ENCODE peak calls at places on chromosome 7, in six cellular contexts. A is IMR-90, R is H1, W is H9, P is mesenchymal stem cell, D is neuronal stem cell. L is an unnamed sample. For H3K4me1, the result is how much of the 10 kb centered on the place peaks cover.

GRCh38 chr7:28160551-28160991 is 20.0 kb downstream of the JAZF1 start:
- DNase-seq in A (peak), R (no peak), W (no peak), P (peak), D (no peak), L (peak)

GRCh38 chr7:117830422-117830954 is 42.8 kb downstream of the CTTNBP2 start:
- DNase-seq in A (no peak), R (no peak), W (no peak), P (peak), D (no peak), L (no peak)

GRCh38 chr7:141697211-141697871 is 4.6 kb downstream of the DENND11 start:
- DNase-seq in A (peak), R (no peak), W (no peak), P (peak), D (no peak), L (peak)

GRCh38 chr7:131865911-131866310 is 309.5 kb upstream of the PODXL start:
- DNase-seq in A (no peak), R (no peak), W (no peak), P (no peak), D (no peak), L (no peak)

GRCh38 chr7:28703054-28703765 is 254.9 kb downstream of the TRIL start:
- DNase-seq in A (no peak), R (no peak), W (no peak), P (no peak), D (no peak), L (no peak)

GRCh38 chr7:158863611-158864506 is 7.5 kb downstream of the DYNC2I1 start:
- DNase-seq in A (peak), R (no peak), W (no peak), P (peak), D (no peak), L (peak)

GRCh38 chr7:80147543-80148376 is 13.1 kb downstream of the GNAI1 start:
- DNase-seq in A (peak), R (no peak), W (no peak), P (peak), D (no peak), L (no peak)

GRCh38 chr7:151623766-151624165 is 104.1 kb upstream of the RHEB start:
- DNase-seq in A (peak), R (no peak), W (no peak), P (no peak), D (no peak), L (no peak)

DNA sequence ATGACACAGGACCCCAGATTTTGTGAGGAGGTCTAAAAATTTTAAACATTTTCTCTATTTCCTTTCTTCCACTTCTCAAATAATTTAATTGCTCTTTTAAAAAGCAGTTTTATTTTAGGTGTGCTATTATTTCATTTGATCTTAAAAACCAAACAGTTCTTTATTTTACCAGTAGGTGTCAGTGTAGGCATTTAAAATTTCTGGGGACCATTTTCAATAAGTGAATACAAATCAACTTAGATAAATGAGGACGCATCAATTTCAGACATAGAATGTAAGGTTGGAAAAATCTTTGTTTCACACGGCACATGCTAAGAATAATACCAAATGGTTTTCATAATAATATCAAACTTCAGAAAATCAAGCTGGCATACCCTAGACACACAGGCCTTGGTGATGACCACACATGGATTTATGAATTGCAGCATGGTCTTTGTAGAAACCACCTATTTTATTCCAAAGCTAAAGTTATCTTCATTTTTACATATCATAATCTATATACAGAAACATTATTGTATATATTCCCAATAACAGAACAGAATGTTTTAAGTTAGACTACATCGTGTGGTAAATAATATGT is 127.6 kb upstream of the SLC26A5 start:
- DNase-seq in A (peak), R (no peak), W (no peak), P (peak), D (peak), L (peak)
- H2BK15ac ChIP-seq in A (peak), R (no peak), W (no peak), P (no peak), D (no peak), L (no peak)

GRCh38 chr7:55129409-55130078 is 110.7 kb downstream of the EGFR start:
- DNase-seq in A (peak), R (no peak), W (no peak), P (peak), D (no peak), L (peak)
- H3K9ac ChIP-seq in A (peak), R (no peak), W (no peak), P (peak), D (no peak), L (no peak)

GRCh38 chr7:41886906-41887311 is 184.0 kb upstream of the INHBA start:
- DNase-seq in A (peak), R (no peak), W (peak), P (peak), D (no peak), L (peak)
- H3K4me1 ChIP-seq in A (under half), R (under half), W (under half), P (under half), D (under half), L (under half)

GRCh38 chr7:107599262-107599661 is 19.2 kb downstream of the BCAP29 start:
- DNase-seq in A (no peak), R (no peak), W (no peak), P (no peak), D (no peak), L (no peak)

GRCh38 chr7:107594961-107595737 is 15.1 kb downstream of the BCAP29 start:
- DNase-seq in A (peak), R (no peak), W (no peak), P (peak), D (no peak), L (peak)

GRCh38 chr7:107597953-107598352 is 17.9 kb downstream of the BCAP29 start:
- DNase-seq in A (no peak), R (no peak), W (no peak), P (no peak), D (no peak), L (no peak)

GRCh38 chr7:107597582-107597916 is 17.5 kb downstream of the BCAP29 start:
- DNase-seq in A (no peak), R (no peak), W (no peak), P (no peak), D (no peak), L (no peak)

GRCh38 chr7:107596881-107597581 is 17.0 kb downstream of the BCAP29 start:
- DNase-seq in A (no peak), R (no peak), W (no peak), P (peak), D (no peak), L (peak)
- H2BK15ac ChIP-seq in A (peak), R (no peak), W (no peak), P (no peak), D (no peak), L (no peak)

GRCh38 chr7:94908204-94909022 is 1.0 kb downstream of the PPP1R9A start:
- DNase-seq in A (no peak), R (peak), W (peak), P (peak), D (peak), L (peak)
- H3K9ac ChIP-seq in A (no peak), R (peak), W (peak), P (peak), D (peak), L (peak)

DNA sequence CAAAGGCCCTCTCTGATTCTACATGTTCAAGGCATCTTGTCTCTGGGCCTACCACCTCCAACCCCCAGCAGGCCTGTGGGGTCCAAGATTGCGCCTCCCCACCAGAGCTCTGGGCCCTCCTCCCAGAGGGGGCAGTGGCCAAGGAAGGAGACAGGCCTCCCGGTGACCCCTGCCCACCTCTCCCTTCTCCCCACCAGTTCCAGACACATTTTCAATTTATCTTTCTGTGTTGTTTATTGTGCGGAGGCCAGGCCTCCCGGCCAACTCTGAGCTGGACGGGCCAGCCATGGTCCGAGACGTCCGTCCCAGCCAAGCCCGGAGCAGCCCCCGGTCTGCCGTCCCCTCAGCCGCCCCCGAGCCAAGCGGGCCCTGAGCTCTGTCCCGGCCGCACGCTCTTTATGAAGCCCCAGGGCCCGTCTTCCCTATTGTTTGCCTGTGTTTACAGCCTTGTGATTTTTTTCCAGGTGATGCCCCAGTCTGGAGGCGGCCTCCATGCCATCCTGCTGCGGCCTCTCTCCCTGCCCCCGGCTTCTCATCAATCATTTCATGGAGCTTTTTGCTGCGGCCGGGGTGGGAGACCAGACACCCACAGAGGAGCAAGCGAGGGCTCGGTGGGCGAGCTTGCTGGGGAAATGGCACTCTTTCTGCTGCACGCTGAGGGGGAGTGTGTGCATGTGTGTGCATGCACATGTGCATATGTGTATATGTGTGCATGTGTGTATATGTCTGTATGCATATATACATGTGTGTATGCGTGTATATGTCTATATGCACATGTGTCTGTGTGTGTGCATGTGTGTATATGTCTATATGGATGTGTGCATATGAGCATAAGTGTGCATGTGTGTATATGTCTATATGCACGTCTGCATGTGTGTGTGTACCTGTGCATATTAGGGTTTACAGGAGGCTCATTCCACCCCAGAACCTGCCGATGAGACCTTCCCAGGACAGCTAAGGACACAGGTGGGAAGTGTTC is 52.7 kb upstream of the ELN start:
- DNase-seq in A (no peak), R (no peak), W (no peak), P (no peak), D (no peak), L (no peak)
- H3K4me1 ChIP-seq in A (under half), R (under half), W (under half), P (under half), D (under half), L (under half)

DNA sequence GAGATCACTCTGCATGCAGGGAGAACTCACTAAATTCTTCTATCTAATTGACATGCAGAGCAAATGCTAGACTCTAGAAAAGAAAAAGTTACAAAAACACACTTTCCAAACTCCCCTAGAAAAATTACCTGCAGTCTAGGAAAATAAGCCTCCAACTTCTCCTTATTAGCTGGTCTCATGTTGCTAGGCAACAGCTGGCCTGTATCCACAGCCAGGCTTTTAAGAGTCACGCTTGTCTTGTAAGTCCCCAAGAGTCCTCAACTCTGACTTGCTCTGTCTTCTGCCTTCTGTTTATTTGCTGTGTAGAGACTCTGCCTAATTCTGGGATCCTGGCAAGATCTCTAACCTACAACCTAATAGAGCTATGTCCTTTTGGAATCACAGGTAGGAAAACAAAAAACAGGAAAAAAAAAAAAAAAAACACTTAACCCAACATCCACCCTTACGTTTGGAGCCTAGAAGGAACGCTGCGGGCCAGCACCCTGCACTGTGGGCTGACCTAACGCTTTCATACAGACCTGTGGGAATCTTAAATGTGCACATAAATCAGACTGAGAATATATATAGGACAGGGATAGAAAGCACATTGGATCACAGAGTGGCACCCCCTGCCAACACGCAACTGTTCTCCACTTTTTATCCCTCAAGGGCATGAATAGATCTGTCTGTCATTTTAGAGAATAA is 117.0 kb upstream of the PTPRZ1 start:
- DNase-seq in A (no peak), R (no peak), W (peak), P (no peak), D (peak), L (peak)
- H2BK15ac ChIP-seq in A (no peak), R (no peak), W (no peak), P (no peak), D (no peak), L (no peak)

GRCh38 chr7:23014681-23015080 is 751 bp upstream of the HYCC1 start:
- DNase-seq in A (no peak), R (no peak), W (no peak), P (no peak), D (no peak), L (no peak)

GRCh38 chr7:23012797-23013714 is 874 bp downstream of the HYCC1 start:
- DNase-seq in A (no peak), R (peak), W (peak), P (peak), D (peak), L (peak)

GRCh38 chr7:23011222-23011924 is 2.6 kb downstream of the HYCC1 start:
- DNase-seq in A (no peak), R (no peak), W (no peak), P (no peak), D (no peak), L (no peak)

GRCh38 chr7:23013715-23014649 is at the start of gene HYCC1:
- DNase-seq in A (peak), R (peak), W (peak), P (peak), D (peak), L (peak)

DNA sequence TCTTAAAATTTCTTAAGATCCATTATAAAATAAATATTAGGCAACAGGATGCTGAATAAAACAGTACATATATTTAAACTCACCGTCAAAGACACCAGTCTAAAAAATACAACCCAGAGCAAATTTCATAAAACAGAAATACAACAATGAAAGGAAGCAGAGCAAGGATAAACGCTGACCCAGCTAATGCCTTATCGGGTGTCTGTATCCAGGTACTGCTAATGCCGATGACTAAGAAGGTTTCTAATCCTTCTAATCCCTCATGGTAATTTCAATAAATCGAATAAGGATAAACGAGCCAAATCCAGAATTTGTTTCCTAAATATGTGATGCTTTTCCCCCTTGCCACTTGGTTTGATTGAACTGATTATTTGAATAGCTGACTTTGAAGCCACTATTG is 1.7 kb downstream of the HYCC1 start:
- DNase-seq in A (no peak), R (no peak), W (no peak), P (no peak), D (no peak), L (no peak)
- H3K9ac ChIP-seq in A (peak), R (no peak), W (no peak), P (peak), D (no peak), L (peak)

GRCh38 chr7:51084121-51084520 is 232.5 kb downstream of the COBL start:
- DNase-seq in A (no peak), R (no peak), W (no peak), P (no peak), D (no peak), L (no peak)

GRCh38 chr7:51085034-51085692 is 231.4 kb downstream of the COBL start:
- DNase-seq in A (no peak), R (no peak), W (no peak), P (no peak), D (no peak), L (no peak)

GRCh38 chr7:51082096-51082840 is 234.3 kb downstream of the COBL start:
- DNase-seq in A (no peak), R (no peak), W (no peak), P (no peak), D (no peak), L (no peak)

GRCh38 chr7:51081270-51081890 is 235.2 kb downstream of the COBL start:
- DNase-seq in A (no peak), R (no peak), W (no peak), P (no peak), D (no peak), L (no peak)

DNA sequence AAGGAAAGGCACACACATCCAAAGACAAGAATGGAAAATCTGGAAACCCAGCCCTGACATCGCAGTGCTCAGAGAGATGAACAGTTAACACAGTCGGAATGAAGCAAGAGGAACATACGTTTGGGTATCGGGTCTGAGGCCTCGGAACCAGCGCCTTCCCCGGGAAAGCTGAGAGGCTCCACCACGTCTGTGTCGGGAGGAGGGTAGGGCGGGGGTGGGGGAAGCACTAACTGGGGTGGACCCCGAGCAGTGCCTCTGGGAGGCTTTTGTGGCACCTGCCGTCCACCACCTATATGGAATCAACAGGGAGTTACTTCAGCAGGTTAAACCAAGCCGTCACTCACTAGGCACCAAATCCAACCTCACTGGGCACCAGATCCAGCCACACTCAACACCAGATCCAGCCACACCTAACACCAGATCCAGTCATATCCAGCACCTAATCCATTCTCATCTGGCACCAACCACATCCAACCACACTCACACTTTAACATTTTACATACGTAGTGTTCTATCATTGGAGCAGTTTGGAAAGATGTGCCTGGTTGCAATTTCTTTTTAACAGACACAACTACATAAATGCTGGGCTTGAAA is 233.6 kb downstream of the COBL start:
- DNase-seq in A (no peak), R (no peak), W (no peak), P (no peak), D (no peak), L (no peak)
- H3K4me1 ChIP-seq in A (under half), R (under half), W (under half), P (under half), D (under half), L (under half)

GRCh38 chr7:44636041-44636580 is 29.7 kb downstream of the OGDH start:
- DNase-seq in A (no peak), R (no peak), W (no peak), P (no peak), D (no peak), L (no peak)
- H2BK15ac ChIP-seq in A (no peak), R (peak), W (no peak), P (no peak), D (no peak), L (no peak)